ENCODE peak calls at places on chromosomes 1 and 21, in eight cellular contexts. R is left ventricle myocardium inferior; J is IMR-90; B is A549; P is CD8-positive, alpha-beta memory T cell; T is hepatocyte; D is transverse colon; Z is ovary. Q is an unnamed sample.

GRCh38 chr1:11028018-11028417 is 15.6 kb downstream of the TARDBP start:
- DNase-seq in B (no peak), Z (no peak), R (no peak), T (no peak), P (no peak), J (no peak), D (no peak), Q (no peak)

GRCh38 chr1:36286802-36287201 is 19.4 kb upstream of the SH3D21 start:
- DNase-seq in P (no peak), Z (no peak), J (no peak), T (no peak), R (no peak), D (no peak), B (no peak), Q (no peak)

GRCh38 chr1:193060938-193061337 is 1.5 kb downstream of the RO60 start:
- DNase-seq in Z (no peak), J (peak; percentile 22), T (peak; percentile 13), R (no peak), B (no peak), P (no peak), D (no peak), Q (peak; percentile 69)

GRCh38 chr1:58919986-58920376 is 136.1 kb upstream of the JUN start:
- DNase-seq in D (no peak), T (no peak), P (no peak), B (no peak), J (no peak), R (no peak), Z (no peak), Q (no peak)

GRCh38 chr1:226268421-226269124 is 40.4 kb downstream of the LIN9 start:
- DNase-seq in T (no peak), R (no peak), P (no peak), J (peak; percentile 75), D (no peak), Z (no peak), B (peak; percentile 12), Q (peak; percentile 51)

GRCh38 chr1:171644805-171645483 is 7.5 kb downstream of the MYOC start:
- DNase-seq in R (peak; percentile 72), T (peak; percentile 90), Z (peak; percentile 86), B (peak; percentile 91), D (peak; percentile 86), J (peak; percentile 82), P (peak; percentile 38), Q (peak; percentile 92)

GRCh38 chr1:183281039-183281438 is 95.0 kb downstream of the LAMC2 start:
- DNase-seq in D (peak; percentile 34), T (no peak), B (peak; percentile 36), P (no peak), R (no peak), J (peak; percentile 49), Z (peak; percentile 51), Q (peak; percentile 64)

GRCh38 chr21:35046223-35046690 is 2.8 kb downstream of the RUNX1 start:
- DNase-seq in D (no peak), R (no peak), Z (no peak), T (no peak), P (no peak), J (no peak), B (no peak), Q (no peak)

GRCh38 chr21:42568834-42569731 is 55.4 kb downstream of the SLC37A1 start:
- DNase-seq in P (no peak), D (peak; percentile 6), T (no peak), J (no peak), B (no peak), R (no peak), Z (peak; percentile 8), Q (peak; percentile 62)

GRCh38 chr1:11874624-11875023 is 15.9 kb upstream of the NPPB start:
- DNase-seq in R (peak; percentile 44), B (no peak), Z (no peak), D (no peak), J (no peak), T (no peak), P (no peak), Q (peak; percentile 71)

GRCh38 chr1:153906396-153906795 is 16.4 kb downstream of the GATAD2B start:
- DNase-seq in B (no peak), P (no peak), D (no peak), Z (no peak), T (no peak), R (no peak), J (no peak), Q (no peak)

GRCh38 chr1:87143413-87144135 is 185.1 kb upstream of the LMO4 start:
- DNase-seq in B (no peak), R (no peak), T (no peak), D (no peak), Z (no peak), J (no peak), P (no peak), Q (peak; percentile 31)

GRCh38 chr1:75643460-75643859 is 32.5 kb upstream of the SLC44A5 start:
- DNase-seq in D (no peak), B (no peak), J (no peak), T (no peak), R (no peak), Z (no peak), P (no peak), Q (no peak)

GRCh38 chr1:54475357-54476230 is 69.4 kb upstream of the SSBP3 start:
- DNase-seq in J (no peak), R (no peak), P (peak; percentile 67), D (no peak), T (peak; percentile 30), B (no peak), Z (peak; percentile 58), Q (peak; percentile 78)

GRCh38 chr1:83500531-83500930 is 498.4 kb downstream of the TTLL7 start:
- DNase-seq in R (no peak), P (no peak), T (no peak), Z (no peak), D (no peak), B (no peak), J (no peak), Q (no peak)

GRCh38 chr1:9770276-9770675 is 53.5 kb downstream of the CLSTN1 start:
- DNase-seq in T (no peak), D (peak; percentile 78), P (no peak), Z (no peak), R (no peak), J (no peak), B (peak; percentile 33), Q (no peak)

GRCh38 chr1:9768983-9769382 is 54.8 kb downstream of the CLSTN1 start:
- DNase-seq in B (no peak), J (no peak), P (no peak), Z (no peak), R (no peak), D (no peak), T (no peak), Q (no peak)

GRCh38 chr1:9763914-9764313 is 59.9 kb downstream of the CLSTN1 start:
- DNase-seq in Z (no peak), T (no peak), R (no peak), B (no peak), P (no peak), D (no peak), J (no peak), Q (no peak)

GRCh38 chr1:9767964-9768668 is 55.6 kb downstream of the CLSTN1 start:
- DNase-seq in R (no peak), P (no peak), J (no peak), B (peak; percentile 59), D (peak; percentile 32), T (no peak), Z (no peak), Q (no peak)

GRCh38 chr1:9766759-9767442 is 56.9 kb downstream of the CLSTN1 start:
- DNase-seq in J (peak; percentile 100), Z (no peak), P (no peak), D (no peak), T (peak; percentile 23), R (no peak), B (peak; percentile 81), Q (peak; percentile 98)
- H3K4me1 ChIP-seq in J (peaks cover 5% of the 10 kb centered on the region), Z (no peaks in the 10 kb centered on the region), P (no peaks in the 10 kb centered on the region), D (no peaks in the 10 kb centered on the region), T (no peaks in the 10 kb centered on the region), R (no peaks in the 10 kb centered on the region), B (peaks cover 22% of the 10 kb centered on the region), Q (peaks cover 13% of the 10 kb centered on the region)

GRCh38 chr1:38577937-38578443 is 281.6 kb downstream of the RRAGC start:
- DNase-seq in J (no peak), Z (no peak), D (no peak), B (no peak), T (no peak), P (no peak), R (no peak), Q (no peak)
- H3K4me3 ChIP-seq in J (no peak overlapping the region), Z (no peak overlapping the region), D (no peak overlapping the region), B (no peak overlapping the region), T (no peak overlapping the region), P (no peak overlapping the region), R (peak overlapping the region; percentile 41), Q (no peak overlapping the region)

DNA sequence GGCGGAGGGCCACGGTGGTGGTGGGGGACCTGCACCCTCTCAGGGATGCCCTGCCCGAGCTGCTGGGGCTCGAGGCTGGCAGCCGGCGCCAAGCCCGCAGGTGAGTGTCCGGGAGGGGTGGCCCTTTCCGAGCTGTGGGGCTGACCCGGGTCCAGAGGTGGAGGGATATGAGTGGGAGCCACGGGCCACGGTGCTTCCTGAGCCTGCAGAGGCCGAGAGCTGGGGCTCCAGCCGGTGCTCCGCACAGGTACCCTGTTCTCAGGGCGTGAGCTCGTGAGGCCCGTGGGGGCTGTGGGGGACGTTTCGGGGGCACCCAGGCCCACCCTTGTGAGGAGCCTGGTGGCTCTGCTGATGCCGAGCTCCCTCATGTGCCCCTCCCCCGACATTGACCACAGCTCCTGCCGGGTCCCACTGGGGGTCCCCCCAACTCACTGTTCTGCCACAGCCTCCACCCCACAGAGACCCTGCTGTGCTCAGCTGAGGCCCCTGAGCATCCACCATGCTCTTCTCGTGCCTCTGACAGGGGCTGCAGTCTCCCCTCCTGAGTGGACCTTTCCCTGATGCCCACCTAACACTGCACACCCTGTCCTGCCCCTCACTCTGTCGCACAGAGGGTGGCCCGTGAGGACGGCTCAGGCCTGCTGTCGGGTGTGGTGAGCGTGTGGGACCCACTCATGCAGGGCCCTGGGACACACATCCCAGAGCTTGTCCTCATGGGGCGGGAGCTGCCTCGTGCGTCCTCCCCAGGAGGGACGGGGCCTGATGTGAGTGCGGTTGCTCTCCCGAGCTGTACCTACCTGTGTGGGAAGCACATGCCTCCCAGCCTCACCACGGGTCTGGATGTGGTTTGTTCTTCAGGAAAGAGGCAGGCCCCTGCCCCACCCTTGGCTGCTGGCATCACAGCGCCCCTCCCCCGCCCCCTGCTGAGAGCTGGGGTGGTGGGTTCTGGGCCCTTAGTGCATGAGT is 27.5 kb downstream of the SLX9 start:
- DNase-seq in Z (no peak), R (no peak), T (no peak), D (no peak), B (no peak), P (no peak), J (no peak), Q (no peak)
- H3K4me1 ChIP-seq in Z (peaks cover 10% of the 10 kb centered on the region), R (peaks cover 84% of the 10 kb centered on the region), T (peaks cover 8% of the 10 kb centered on the region), D (peaks cover 8% of the 10 kb centered on the region), B (peaks cover 17% of the 10 kb centered on the region), P (peaks cover 32% of the 10 kb centered on the region), J (peaks cover 24% of the 10 kb centered on the region), Q (peaks cover 35% of the 10 kb centered on the region)

GRCh38 chr1:230105245-230105753 is 38.3 kb downstream of the GALNT2 start:
- DNase-seq in T (no peak), P (no peak), B (no peak), Z (no peak), R (no peak), J (no peak), D (no peak), Q (no peak)
- H3K4me3 ChIP-seq in T (no peak overlapping the region), P (no peak overlapping the region), B (peak overlapping the region; percentile 40), Z (no peak overlapping the region), R (peak overlapping the region; percentile 40), J (no peak overlapping the region), D (no peak overlapping the region), Q (peak overlapping the region; percentile 51)

DNA sequence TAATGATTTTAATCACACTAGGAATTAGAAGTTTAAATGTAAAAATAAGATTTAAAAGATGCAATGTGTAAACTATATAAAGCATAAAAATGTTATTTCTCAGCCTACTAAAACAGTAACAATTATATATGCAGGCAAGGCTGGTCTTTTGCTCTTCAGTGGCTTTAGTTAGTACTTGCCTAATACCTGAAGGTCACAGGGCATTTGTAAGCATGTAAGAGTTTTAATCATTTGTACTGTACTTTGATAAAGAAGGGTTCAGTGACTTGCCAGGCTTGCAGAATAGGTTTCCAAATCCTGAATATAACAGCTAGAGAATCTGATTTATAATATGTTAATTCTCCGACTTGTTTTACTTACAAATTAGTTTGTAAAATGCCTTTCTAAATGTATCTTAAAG is 256.5 kb downstream of the GPR52 start:
- DNase-seq in B (no peak), J (no peak), T (no peak), Z (no peak), P (no peak), R (no peak), D (no peak), Q (no peak)
- H3K4me1 ChIP-seq in B (no peaks in the 10 kb centered on the region), J (no peaks in the 10 kb centered on the region), T (no peaks in the 10 kb centered on the region), Z (no peaks in the 10 kb centered on the region), P (no peaks in the 10 kb centered on the region), R (peaks cover 35% of the 10 kb centered on the region), D (no peaks in the 10 kb centered on the region), Q (no peaks in the 10 kb centered on the region)

Q was measured in osteoblast.